ENCODE peak calls at places on chromosomes 4 and X, in seven cellular contexts. Q, B, P, H, T, N and U are unnamed samples.

GRCh38 chr4:88818650-88819470 is 121.2 kb upstream of the NAP1L5 start:
- DNase-seq in Q (peak), B (peak), P (no peak), H (peak), T (peak), N (peak), U (peak)

GRCh38 chr4:52825311-52826090 is 36.6 kb upstream of the RASL11B start:
- DNase-seq in Q (no peak), B (no peak), P (no peak), H (no peak), T (no peak), N (no peak), U (no peak)

GRCh38 chrX:53261573-53261972 is 19.8 kb downstream of the IQSEC2 start:
- DNase-seq in Q (no peak), B (no peak), P (no peak), H (no peak), T (no peak), N (no peak), U (peak)

GRCh38 chrX:12137982-12138365 is 299 bp upstream of the FRMPD4 start:
- DNase-seq in Q (no peak), B (peak), P (no peak), H (no peak), T (peak), N (no peak), U (no peak)

GRCh38 chrX:38426785-38427184 is 74.4 kb downstream of the OTC start:
- DNase-seq in Q (no peak), B (peak), P (no peak), H (no peak), T (no peak), N (no peak), U (no peak)

GRCh38 chr4:37674446-37674845 is 11.7 kb downstream of the RELL1 start:
- DNase-seq in Q (no peak), B (no peak), P (no peak), H (no peak), T (no peak), N (no peak), U (no peak)

GRCh38 chrX:133783273-133783672 is 202.1 kb downstream of the GPC3 start:
- DNase-seq in Q (no peak), B (no peak), P (no peak), H (no peak), T (no peak), N (no peak), U (no peak)

GRCh38 chr4:164815711-164816110 is 61.3 kb upstream of the APELA start:
- DNase-seq in Q (no peak), B (no peak), P (no peak), H (no peak), T (no peak), N (no peak), U (no peak)

GRCh38 chr4:153418114-153418513 is 48.0 kb upstream of the TMEM131L start:
- DNase-seq in Q (no peak), B (no peak), P (no peak), H (no peak), T (no peak), N (no peak), U (no peak)

GRCh38 chr4:51895816-51896408 is 53.0 kb downstream of the DCUN1D4 start:
- DNase-seq in Q (peak), B (peak), P (no peak), H (peak), T (peak), N (peak), U (peak)

GRCh38 chrX:140713174-140713539 is 3.6 kb downstream of the LINC00632 start:
- DNase-seq in Q (no peak), B (no peak), P (no peak), H (no peak), T (no peak), N (no peak), U (no peak)

GRCh38 chrX:147476008-147476407 is 435.7 kb upstream of the FMR1 start:
- DNase-seq in Q (no peak), B (no peak), P (no peak), H (no peak), T (peak), N (no peak), U (no peak)

GRCh38 chr4:157978680-157979361 is 194.0 kb downstream of the GASK1B start:
- DNase-seq in Q (peak), B (peak), P (no peak), H (peak), T (peak), N (peak), U (peak)

GRCh38 chrX:102765794-102766193 is 45.3 kb downstream of the GPRASP3 start:
- DNase-seq in Q (no peak), B (peak), P (no peak), H (no peak), T (no peak), N (no peak), U (no peak)
- H3K27ac ChIP-seq in Q (no peak), B (no peak), P (peak), H (no peak), T (no peak), N (peak), U (no peak)

GRCh38 chr4:183659919-183660318 is 826 bp downstream of the TRAPPC11 start:
- DNase-seq in Q (no peak), B (peak), P (no peak), H (no peak), T (peak), N (no peak), U (no peak)

GRCh38 chr4:183658362-183659028 is 490 bp downstream of the RWDD4 start:
- DNase-seq in Q (no peak), B (peak), P (no peak), H (peak), T (peak), N (no peak), U (no peak)

GRCh38 chr4:183659029-183659870 is at the start of the genes RWDD4 and TRAPPC11:
- DNase-seq in Q (peak), B (peak), P (peak), H (peak), T (peak), N (peak), U (peak)

GRCh38 chr4:183657564-183657963 is 1.4 kb downstream of the RWDD4 start:
- DNase-seq in Q (no peak), B (peak), P (no peak), H (no peak), T (no peak), N (no peak), U (no peak)
- H3K4me3 ChIP-seq in Q (peak), B (peak), P (peak), H (peak), T (peak), N (peak), U (peak)

DNA sequence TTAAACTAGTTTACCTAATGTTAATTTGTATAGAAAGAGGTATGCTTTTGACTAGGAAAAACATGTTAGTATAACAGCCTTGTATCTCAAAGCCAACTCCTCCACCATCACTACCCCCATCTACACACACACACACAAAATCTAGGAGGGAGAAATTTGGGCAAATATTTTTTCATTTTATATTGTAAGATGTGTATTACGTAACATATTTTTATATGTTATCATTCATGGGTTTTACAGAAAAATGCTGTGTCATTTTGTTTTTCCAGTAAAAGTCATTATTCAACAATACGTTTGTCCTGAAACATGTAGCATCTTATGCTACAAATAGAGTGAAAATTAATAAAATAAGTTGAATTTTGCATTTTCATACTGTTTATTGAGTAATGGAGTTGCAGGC is 3.0 kb downstream of the SULT1B1 start:
- DNase-seq in Q (no peak), B (no peak), P (no peak), H (no peak), T (no peak), N (no peak), U (no peak)
- H3K27ac ChIP-seq in Q (no peak), B (no peak), P (no peak), H (no peak), T (no peak), N (peak), U (no peak)

DNA sequence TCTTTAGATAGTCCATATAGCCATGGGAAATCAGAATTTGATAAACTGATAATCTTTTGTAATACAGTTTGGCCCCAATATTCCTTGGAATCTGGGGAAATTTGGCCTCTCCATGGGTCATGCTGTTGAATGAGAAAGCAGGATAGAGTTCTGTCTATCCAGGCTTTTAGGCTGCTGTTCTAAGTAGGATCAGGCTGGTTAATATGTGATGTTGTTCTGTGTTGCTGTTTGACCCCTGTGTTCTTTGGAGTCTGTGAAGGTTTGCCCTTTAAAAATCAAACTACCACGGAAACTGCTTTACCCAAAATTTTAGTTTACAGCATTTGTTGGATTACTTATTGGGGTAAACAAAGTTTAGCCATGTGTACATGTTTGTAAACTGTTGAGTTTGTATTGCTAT is 114.5 kb downstream of the ZNF330 start:
- DNase-seq in Q (no peak), B (no peak), P (no peak), H (no peak), T (no peak), N (no peak), U (no peak)
- H3K4me3 ChIP-seq in Q (no peak), B (no peak), P (no peak), H (no peak), T (no peak), N (no peak), U (no peak)

GRCh38 chr4:168848977-168849687 is 160.9 kb downstream of the CBR4 start:
- DNase-seq in Q (no peak), B (peak), P (no peak), H (no peak), T (peak), N (no peak), U (peak)

GRCh38 chr4:168852387-168852786 is 157.7 kb downstream of the CBR4 start:
- DNase-seq in Q (no peak), B (no peak), P (no peak), H (no peak), T (no peak), N (no peak), U (no peak)

GRCh38 chr4:168848112-168848511 is 161.9 kb downstream of the CBR4 start:
- DNase-seq in Q (no peak), B (peak), P (no peak), H (no peak), T (peak), N (no peak), U (no peak)

GRCh38 chr4:168852933-168853713 is 156.9 kb downstream of the CBR4 start:
- DNase-seq in Q (no peak), B (no peak), P (no peak), H (no peak), T (no peak), N (no peak), U (no peak)

GRCh38 chr4:168850016-168850415 is 160.0 kb downstream of the CBR4 start:
- DNase-seq in Q (no peak), B (no peak), P (no peak), H (no peak), T (no peak), N (no peak), U (no peak)
- H3K27ac ChIP-seq in Q (no peak), B (peak), P (peak), H (no peak), T (no peak), N (peak), U (peak)

GRCh38 chr4:119014658-119015057 is 121.0 kb upstream of the MYOZ2 start:
- DNase-seq in Q (no peak), B (no peak), P (no peak), H (no peak), T (no peak), N (no peak), U (no peak)

GRCh38 chr4:119020158-119020557 is 115.5 kb upstream of the MYOZ2 start:
- DNase-seq in Q (no peak), B (no peak), P (no peak), H (no peak), T (no peak), N (no peak), U (no peak)

GRCh38 chr4:119017634-119018033 is 118.0 kb upstream of the MYOZ2 start:
- DNase-seq in Q (no peak), B (no peak), P (no peak), H (no peak), T (no peak), N (no peak), U (no peak)

GRCh38 chr4:119011607-119011988 is 122.9 kb downstream of the SYNPO2 start:
- DNase-seq in Q (no peak), B (no peak), P (no peak), H (no peak), T (no peak), N (no peak), U (no peak)

GRCh38 chr4:119016636-119017035 is 119.0 kb upstream of the MYOZ2 start:
- DNase-seq in Q (no peak), B (no peak), P (no peak), H (no peak), T (no peak), N (no peak), U (no peak)
- H3K4me3 ChIP-seq in Q (no peak), B (no peak), P (no peak), H (no peak), T (no peak), N (no peak), U (no peak)